ENCODE peak calls at places on chromosomes 5 and 9, in ten cellular contexts. B, O, F, P, X, S, Y, H, I and N are unnamed samples.

GRCh38 chr9:90393355-90394152 is 249.1 kb downstream of the DIRAS2 start:
- DNase-seq in X (no peak), P (no peak), S (no peak), Y (no peak), H (no peak), B (no peak), F (no peak), I (no peak), O (no peak), N (no peak)

GRCh38 chr9:29220852-29221251 is 1647.6 kb upstream of the C9orf72 start:
- DNase-seq in S (no peak), I (no peak), O (no peak), F (no peak), Y (no peak), H (no peak), P (no peak), B (no peak), X (no peak), N (no peak)

GRCh38 chr5:133461796-133462516 is 150.4 kb downstream of the FSTL4 start:
- DNase-seq in O (no peak), F (no peak), P (no peak), H (no peak), X (no peak), S (no peak), B (no peak), I (no peak), Y (no peak), N (no peak)

GRCh38 chr9:31153250-31153840 is 1231.1 kb upstream of the ACO1 start:
- DNase-seq in Y (no peak), S (no peak), O (no peak), B (no peak), X (no peak), H (no peak), I (no peak), F (peak; percentile 26), P (no peak), N (no peak)

GRCh38 chr5:82164957-82165698 is 113.0 kb downstream of the RPS23 start:
- DNase-seq in P (no peak), O (peak; percentile 43), H (peak; percentile 24), F (peak; percentile 64), X (no peak), B (no peak), S (peak; percentile 84), I (no peak), Y (no peak), N (no peak)

GRCh38 chr9:108813951-108814601 is 41.7 kb downstream of the ACTL7B start:
- DNase-seq in B (no peak), S (no peak), P (no peak), O (no peak), X (no peak), F (peak; percentile 71), I (no peak), H (no peak), Y (no peak), N (no peak)

GRCh38 chr9:83430681-83431080 is 107.5 kb downstream of the FRMD3 start:
- DNase-seq in S (no peak), F (no peak), O (peak; percentile 92), I (no peak), X (no peak), Y (peak; percentile 38), P (no peak), B (no peak), H (no peak), N (no peak)

GRCh38 chr9:72960446-72960845 is 7.6 kb upstream of the ALDH1A1 start:
- DNase-seq in B (no peak), P (no peak), Y (no peak), O (no peak), S (no peak), I (no peak), F (no peak), H (no peak), X (no peak), N (no peak)

GRCh38 chr5:113063927-113064326 is 87.3 kb downstream of the DCP2 start:
- DNase-seq in S (no peak), O (no peak), Y (no peak), B (no peak), I (no peak), F (no peak), H (no peak), X (no peak), P (no peak), N (no peak)

GRCh38 chr9:6628714-6629113 is 16.8 kb downstream of the GLDC start:
- DNase-seq in F (no peak), Y (no peak), B (no peak), H (no peak), S (no peak), I (no peak), O (no peak), P (no peak), X (no peak), N (no peak)

GRCh38 chr5:137462816-137463520 is 36.2 kb downstream of the SPOCK1 start:
- DNase-seq in I (no peak), H (no peak), B (no peak), Y (no peak), P (no peak), X (no peak), F (no peak), S (no peak), O (no peak), N (peak; percentile 30)

GRCh38 chr9:115717298-115717697 is 436.3 kb upstream of the PAPPA start:
- DNase-seq in O (no peak), I (no peak), P (no peak), X (no peak), F (peak; percentile 57), H (no peak), B (no peak), S (peak; percentile 56), Y (no peak), N (no peak)

GRCh38 chr9:34170252-34170915 is 8.5 kb upstream of the UBAP1 start:
- DNase-seq in Y (no peak), X (no peak), H (no peak), S (no peak), P (no peak), I (no peak), O (no peak), F (no peak), B (no peak), N (no peak)

GRCh38 chr5:174547814-174548213 is 176.6 kb upstream of the MSX2 start:
- DNase-seq in Y (no peak), S (no peak), X (no peak), O (no peak), F (no peak), P (no peak), B (no peak), H (no peak), I (no peak), N (no peak)

GRCh38 chr5:115873392-115873791 is 31.7 kb downstream of the AP3S1 start:
- DNase-seq in I (no peak), H (no peak), B (no peak), O (no peak), X (no peak), F (peak; percentile 67), S (peak; percentile 76), Y (no peak), P (no peak), N (no peak)

GRCh38 chr9:69535296-69535832 is 136.8 kb downstream of the APBA1 start:
- DNase-seq in B (no peak), Y (no peak), P (no peak), I (no peak), S (peak; percentile 4), O (no peak), X (no peak), F (no peak), H (no peak), N (no peak)

GRCh38 chr5:68460147-68460760 is 244.7 kb downstream of the PIK3R1 start:
- DNase-seq in O (no peak), X (peak; percentile 68), B (no peak), Y (peak; percentile 34), F (peak; percentile 65), H (peak; percentile 7), P (no peak), S (peak; percentile 70), I (no peak), N (peak; percentile 2)

GRCh38 chr9:133601746-133602145 is 7.4 kb downstream of the FAM163B start:
- DNase-seq in H (no peak), Y (no peak), I (no peak), O (no peak), F (no peak), S (no peak), B (no peak), X (no peak), P (peak; percentile 30), N (no peak)

GRCh38 chr5:74626386-74627222 is 13.9 kb downstream of the ENC1 start:
- DNase-seq in H (no peak), F (no peak), B (no peak), Y (no peak), P (no peak), O (no peak), S (no peak), X (no peak), I (no peak), N (no peak)
- H3K27ac ChIP-seq in H (no peak overlapping the region), F (no peak overlapping the region), B (no peak overlapping the region), Y (no peak overlapping the region), P (no peak overlapping the region), O (no peak overlapping the region), S (no peak overlapping the region), X (no peak overlapping the region), I (no peak overlapping the region), N (peak overlapping the region; percentile 17)

GRCh38 chr9:110197330-110198187 is 10.4 kb downstream of the C9orf152 start:
- DNase-seq in Y (no peak), S (no peak), F (no peak), H (no peak), O (no peak), X (no peak), B (no peak), P (no peak), I (no peak), N (no peak)
- H3K27ac ChIP-seq in Y (no peak overlapping the region), S (no peak overlapping the region), F (no peak overlapping the region), H (no peak overlapping the region), O (no peak overlapping the region), X (no peak overlapping the region), B (no peak overlapping the region), P (no peak overlapping the region), I (no peak overlapping the region), N (no peak overlapping the region)

DNA sequence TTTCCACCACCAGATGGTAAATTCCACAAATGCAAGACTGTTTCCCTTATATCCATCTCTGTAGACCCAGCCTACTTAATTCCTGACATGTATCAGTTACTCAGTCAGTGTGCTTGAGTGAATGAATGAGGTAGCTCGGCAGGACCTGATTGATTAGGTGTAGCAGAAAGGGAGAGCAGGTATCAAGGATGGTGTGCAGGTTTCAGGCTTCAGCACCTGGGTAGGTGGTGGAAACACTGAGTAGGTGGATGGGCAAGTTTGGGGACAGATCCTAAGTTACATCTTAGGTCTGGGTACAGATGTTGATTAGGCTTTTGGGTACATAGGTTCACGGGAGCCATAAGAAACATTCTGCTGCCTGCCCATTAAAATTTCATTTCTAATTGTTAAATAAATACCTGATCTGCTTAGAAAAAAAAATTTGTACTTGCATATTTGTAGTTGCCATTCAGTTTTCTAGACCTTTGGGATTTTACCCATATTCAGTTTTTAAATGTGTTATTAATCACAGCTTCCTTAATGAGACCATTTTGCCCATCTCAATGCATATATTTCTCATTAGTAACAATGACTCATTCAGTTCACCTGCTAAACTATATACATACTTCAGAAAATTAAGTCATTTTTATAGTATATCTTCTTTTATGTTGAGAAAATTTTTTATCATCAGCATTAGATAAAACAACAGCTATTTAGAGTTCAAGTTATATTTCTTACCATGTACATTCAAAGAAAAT is 111.8 kb downstream of the INIP start:
- DNase-seq in I (no peak), H (no peak), X (no peak), P (no peak), F (no peak), S (no peak), B (no peak), Y (no peak), O (no peak), N (no peak)
- H3K27ac ChIP-seq in I (no peak overlapping the region), H (no peak overlapping the region), X (no peak overlapping the region), P (no peak overlapping the region), F (no peak overlapping the region), S (no peak overlapping the region), B (no peak overlapping the region), Y (no peak overlapping the region), O (no peak overlapping the region), N (no peak overlapping the region)

GRCh38 chr5:1894243-1894642 is 11.5 kb upstream of the IRX4 start:
- DNase-seq in P (no peak), X (no peak), O (no peak), B (no peak), I (no peak), Y (no peak), S (no peak), H (no peak), F (no peak), N (no peak)
- H3K27ac ChIP-seq in P (no peak overlapping the region), X (no peak overlapping the region), O (no peak overlapping the region), B (no peak overlapping the region), I (no peak overlapping the region), Y (no peak overlapping the region), S (no peak overlapping the region), H (no peak overlapping the region), F (no peak overlapping the region), N (no peak overlapping the region)